ENCODE peak calls at places on chromosomes 2 and 18, in nine cellular contexts. D is mesendoderm, K is iPS-NIHi11, E is progenitor cell of endocrine pancreas, B is PC-3, U is astrocyte of the cerebellum, X is T-helper 2 cell, Q is activated gamma-delta T cell treated with Interleukin-2 at 50 U/mL for 16 hours, V is astrocyte of the spinal cord. P is an unnamed sample.

GRCh38 chr18:33706391-33706790 is 128.4 kb downstream of the ASXL3 start:
- DNase-seq in D (no peak), K (no peak), E (no peak), B (no peak), U (peak; percentile 2), X (no peak), Q (no peak), V (no peak), P (no peak)

GRCh38 chr2:197134206-197134605 is 176.4 kb downstream of the ANKRD44 start:
- DNase-seq in D (peak; percentile 14), K (no peak), E (no peak), B (no peak), U (no peak), X (no peak), Q (no peak), V (no peak), P (no peak)

GRCh38 chr18:45275367-45276113 is 339.7 kb upstream of the SLC14A2 start:
- DNase-seq in D (peak; percentile 56), K (no peak), E (no peak), B (peak; percentile 66), U (no peak), X (no peak), Q (no peak), V (peak; percentile 42), P (no peak)

GRCh38 chr2:190126758-190127157 is 64.2 kb upstream of the MSTN start:
- DNase-seq in D (no peak), K (no peak), E (no peak), B (no peak), U (no peak), X (no peak), Q (no peak), V (no peak), P (no peak)

GRCh38 chr2:111707700-111708099 is 176.3 kb downstream of the ANAPC1 start:
- DNase-seq in D (no peak), K (no peak), E (no peak), B (no peak), U (no peak), X (no peak), Q (no peak), V (no peak), P (no peak)

GRCh38 chr18:6289454-6290242 is 125.1 kb downstream of the L3MBTL4 start:
- DNase-seq in D (no peak), K (no peak), E (no peak), B (no peak), U (no peak), X (no peak), Q (no peak), V (no peak), P (no peak)

GRCh38 chr2:143034292-143035074 is 94.7 kb upstream of the ARHGAP15 start:
- DNase-seq in D (peak; percentile 87), K (peak; percentile 67), E (no peak), B (peak; percentile 88), U (peak; percentile 67), X (peak; percentile 63), Q (peak; percentile 59), V (peak; percentile 86), P (peak; percentile 65)

GRCh38 chr2:171081649-171082111 is 79.0 kb downstream of the TLK1 start:
- DNase-seq in D (no peak), K (no peak), E (no peak), B (no peak), U (no peak), X (no peak), Q (no peak), V (no peak), P (no peak)

GRCh38 chr2:113985554-113986397 is 95.9 kb downstream of the ACTR3 start:
- DNase-seq in D (no peak), K (no peak), E (no peak), B (no peak), U (no peak), X (no peak), Q (no peak), V (no peak), P (no peak)

GRCh38 chr2:106161938-106162814 is 31.9 kb downstream of the UXS1 start:
- DNase-seq in D (peak; percentile 51), K (no peak), E (peak; percentile 31), B (peak; percentile 83), U (no peak), X (no peak), Q (no peak), V (no peak), P (peak; percentile 71)

GRCh38 chr2:3483227-3483985 is 35.9 kb downstream of the ADI1 start:
- DNase-seq in D (peak; percentile 96), K (peak; percentile 79), E (no peak), B (peak; percentile 48), U (no peak), X (no peak), Q (no peak), V (peak; percentile 51), P (no peak)

GRCh38 chr2:45466045-45466444 is 145.0 kb downstream of the SRBD1 start:
- DNase-seq in D (peak; percentile 80), K (no peak), E (no peak), B (no peak), U (no peak), X (no peak), Q (no peak), V (no peak), P (no peak)

GRCh38 chr2:191678437-191679110 is 638 bp downstream of the NABP1 start:
- DNase-seq in D (peak; percentile 73), K (peak; percentile 49), E (peak; percentile 26), B (peak; percentile 81), U (no peak), X (no peak), Q (peak; percentile 37), V (no peak), P (peak; percentile 66)